ENCODE peak calls at places on chromosomes 4 and X, in nine cellular contexts. J, Y, H, Z, G, X, T, Q and U are unnamed samples.

GRCh38 chrX:124573458-124573857 is 227.1 kb downstream of the SH2D1A start:
- DNase-seq in Z (no peak), X (no peak), T (no peak), H (peak), J (no peak), Q (no peak), G (peak), Y (no peak), U (no peak)

GRCh38 chr4:30429813-30430466 is 290.2 kb upstream of the PCDH7 start:
- DNase-seq in H (peak), Z (peak), Y (no peak), X (peak), J (no peak), T (no peak), G (peak), Q (no peak), U (no peak)

GRCh38 chr4:36285784-36286480 is 4.5 kb downstream of the DTHD1 start:
- DNase-seq in Q (no peak), J (no peak), G (no peak), Y (no peak), T (peak), Z (peak), H (peak), X (no peak), U (no peak)

GRCh38 chr4:186727977-186728519 is 4.4 kb upstream of the FAT1 start:
- DNase-seq in Q (no peak), J (peak), G (peak), X (peak), Y (peak), T (no peak), H (peak), Z (peak), U (no peak)

GRCh38 chr4:74217365-74217764 is 59.4 kb downstream of the MTHFD2L start:
- DNase-seq in J (no peak), H (peak), G (no peak), T (no peak), Y (no peak), Q (no peak), X (no peak), Z (no peak), U (no peak)

GRCh38 chrX:102964941-102965340 is 27.9 kb downstream of the RAB40AL start:
- DNase-seq in Z (no peak), Q (no peak), H (no peak), G (no peak), X (no peak), J (no peak), Y (no peak), T (no peak), U (no peak)

GRCh38 chr4:141229408-141230101 is 8.9 kb downstream of the ZNF330 start:
- DNase-seq in H (no peak), Q (no peak), Z (no peak), T (no peak), Y (no peak), G (no peak), J (no peak), X (no peak), U (no peak)

GRCh38 chr4:88659061-88659889 is 38.4 kb downstream of the NAP1L5 start:
- DNase-seq in J (peak), X (peak), Z (peak), G (peak), H (peak), Q (peak), Y (peak), T (peak), U (peak)

GRCh38 chr4:132642196-132642817 is 506.8 kb upstream of the PCDH10 start:
- DNase-seq in H (peak), X (peak), J (peak), Y (peak), Q (peak), G (peak), T (peak), Z (peak), U (peak)

GRCh38 chr4:13633671-13634070 is 6.1 kb upstream of the BOD1L1 start:
- DNase-seq in J (no peak), H (no peak), X (no peak), Z (no peak), Y (no peak), T (no peak), G (peak), Q (no peak), U (no peak)

GRCh38 chr4:67452100-67452887 is 93.0 kb downstream of the CENPC start:
- DNase-seq in Z (no peak), Q (no peak), X (no peak), H (no peak), Y (no peak), T (no peak), G (peak), J (no peak), U (no peak)

DNA sequence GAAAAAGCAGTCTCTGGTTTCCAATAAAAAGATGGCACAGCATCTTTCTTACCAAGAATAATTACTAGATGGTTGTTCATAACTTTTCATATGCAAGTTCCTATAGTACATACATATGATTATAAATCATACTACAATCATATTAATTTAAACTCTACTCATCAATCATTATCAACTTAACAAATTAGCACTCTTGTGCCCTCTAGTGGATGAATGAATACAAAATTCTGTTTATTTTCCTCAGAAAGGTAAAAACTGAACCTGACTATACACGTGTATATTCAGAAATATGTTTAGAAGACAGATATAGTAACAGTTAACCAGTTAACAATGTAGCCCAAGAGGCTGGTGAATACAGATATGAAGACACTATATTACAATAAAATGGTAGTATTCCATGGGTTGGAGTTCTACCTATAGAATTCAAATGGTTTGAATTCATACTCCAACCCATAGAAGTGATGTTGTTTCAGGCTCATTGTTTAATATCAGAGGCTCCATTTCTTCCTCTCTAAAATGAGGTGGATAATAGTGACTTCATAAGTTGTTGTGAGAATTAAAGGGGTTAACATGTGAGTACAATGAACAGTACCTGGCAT is 100.0 kb downstream of the ADAMTS3 start:
- DNase-seq in Y (peak), Z (peak), X (peak), G (peak), T (peak), J (peak), H (peak), Q (no peak), U (peak)
- TF ChIP-seq EZH2phosphoT487 in Y (no peak), Z (no peak), X (no peak), G (no peak), T (no peak), J (no peak), H (no peak), Q (no peak), U (no peak)

DNA sequence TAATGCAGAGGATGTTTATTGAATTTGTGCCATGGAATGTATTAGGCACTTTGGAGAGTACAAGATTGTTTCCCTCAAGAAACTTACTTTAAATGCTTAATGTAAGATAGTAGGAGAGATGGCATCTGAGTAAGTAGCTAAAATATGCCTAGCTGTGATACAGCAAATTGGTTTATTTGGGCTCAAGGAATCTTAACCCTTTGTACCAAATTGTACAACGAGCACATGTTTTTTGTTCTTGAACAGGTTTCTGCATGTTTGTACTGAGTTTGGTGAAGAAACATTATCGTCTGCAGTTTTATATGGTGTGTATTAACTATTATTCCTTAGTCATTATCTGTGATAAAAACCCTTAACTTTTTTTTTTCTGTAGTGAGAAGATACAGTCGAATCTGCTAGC is 48.6 kb downstream of the CDS1 start:
- DNase-seq in Y (no peak), X (no peak), H (no peak), Q (no peak), G (peak), T (no peak), J (no peak), Z (no peak), U (no peak)
- TF ChIP-seq EZH2phosphoT487 in Y (no peak), X (no peak), H (no peak), Q (no peak), G (no peak), T (no peak), J (no peak), Z (no peak), U (no peak)

GRCh38 chrX:13479452-13479813 is 90.0 kb upstream of the EGFL6 start:
- DNase-seq in X (no peak), T (no peak), Z (no peak), Y (no peak), G (no peak), J (no peak), Q (no peak), H (no peak), U (no peak)

GRCh38 chrX:13478740-13479451 is 90.5 kb upstream of the EGFL6 start:
- DNase-seq in Q (no peak), H (no peak), J (no peak), X (no peak), T (no peak), G (no peak), Z (no peak), Y (no peak), U (no peak)

GRCh38 chrX:13473666-13474516 is 95.5 kb upstream of the EGFL6 start:
- DNase-seq in X (no peak), Y (peak), Q (no peak), G (peak), H (no peak), Z (no peak), J (no peak), T (peak), U (peak)

GRCh38 chrX:13472975-13473665 is 96.3 kb upstream of the EGFL6 start:
- DNase-seq in Q (no peak), Z (no peak), J (no peak), H (no peak), Y (no peak), G (peak), T (no peak), X (no peak), U (no peak)

DNA sequence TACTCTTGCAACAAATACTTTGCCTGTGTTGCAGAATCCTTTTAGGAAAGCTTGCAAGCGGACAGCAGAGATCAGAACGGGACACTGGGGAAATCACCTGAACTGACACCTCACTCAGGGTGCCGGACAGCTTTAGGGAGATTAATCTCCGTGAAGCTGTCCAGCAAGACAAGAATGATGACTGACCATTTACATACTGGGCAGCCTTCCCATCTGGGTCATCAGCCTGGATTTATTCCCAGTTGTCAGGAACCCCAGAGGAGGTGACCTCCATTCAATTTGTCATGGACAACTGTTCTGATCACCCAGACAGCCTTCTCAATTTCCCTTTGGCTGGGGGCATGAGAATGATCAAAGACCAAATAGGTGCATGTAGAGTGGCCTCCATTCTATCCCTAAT is 93.0 kb upstream of the EGFL6 start:
- DNase-seq in H (no peak), J (no peak), Q (no peak), G (no peak), Z (no peak), Y (no peak), T (no peak), X (no peak), U (no peak)
- TF ChIP-seq EZH2phosphoT487 in H (no peak), J (no peak), Q (no peak), G (no peak), Z (no peak), Y (no peak), T (no peak), X (no peak), U (no peak)

DNA sequence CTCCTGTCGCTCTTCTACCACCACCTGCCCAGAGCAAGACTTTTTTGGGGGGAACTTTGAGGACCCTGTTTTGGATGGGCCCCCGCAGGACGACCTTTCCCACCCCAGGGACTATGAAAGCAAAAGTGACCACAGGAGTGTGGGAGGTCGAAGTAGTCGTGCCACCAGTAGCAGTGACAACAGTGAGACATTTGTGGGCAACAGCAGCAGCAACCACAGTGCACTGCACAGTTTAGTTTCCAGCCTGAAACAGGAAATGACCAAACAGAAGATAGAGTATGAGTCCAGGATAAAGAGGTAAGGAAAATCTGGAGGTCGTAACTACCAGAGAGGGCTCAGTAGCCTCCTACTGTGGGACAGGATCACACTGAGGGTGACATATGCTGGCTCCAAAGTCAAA is 364.5 kb downstream of the MAPK10 start:
- DNase-seq in H (no peak), X (no peak), Q (no peak), T (no peak), Y (no peak), J (no peak), G (no peak), Z (no peak), U (no peak)
- TF ChIP-seq EZH2phosphoT487 in H (no peak), X (no peak), Q (no peak), T (no peak), Y (no peak), J (no peak), G (no peak), Z (no peak), U (no peak)

GRCh38 chrX:153669174-153669890 is 4.3 kb downstream of the PNCK start:
- DNase-seq in T (peak), H (peak), J (no peak), Z (no peak), X (no peak), Q (peak), G (peak), Y (peak), U (peak)

GRCh38 chrX:153667281-153667831 is 6.3 kb downstream of the PNCK start:
- DNase-seq in Z (no peak), Q (no peak), H (no peak), G (no peak), X (no peak), T (no peak), Y (no peak), J (no peak), U (no peak)

GRCh38 chrX:153669901-153670731 is 3.5 kb downstream of the PNCK start:
- DNase-seq in Z (no peak), Q (no peak), J (no peak), X (peak), Y (no peak), G (no peak), H (no peak), T (no peak), U (no peak)

GRCh38 chrX:153667931-153668396 is 5.6 kb downstream of the PNCK start:
- DNase-seq in H (peak), J (peak), X (peak), Z (peak), G (peak), Q (peak), T (peak), Y (peak), U (peak)

GRCh38 chrX:153668423-153669173 is 5.0 kb downstream of the PNCK start:
- DNase-seq in Y (no peak), T (no peak), H (no peak), Z (no peak), J (peak), Q (no peak), G (no peak), X (no peak), U (no peak)
- TF ChIP-seq EZH2phosphoT487 in Y (no peak), T (no peak), H (no peak), Z (no peak), J (no peak), Q (no peak), G (no peak), X (no peak), U (no peak)